ENCODE peak calls at places on chromosome 14, in four cellular contexts. L, W, K and C are unnamed samples.

GRCh38 chr14:20855652-20856291 is 35.4 kb upstream of the RNASE3 start:
- DNase-seq in K (peak; percentile 79), W (peak; percentile 21), L (peak; percentile 75), C (peak; percentile 71)

GRCh38 chr14:99118946-99119345 is 153.1 kb downstream of the BCL11B start:
- DNase-seq in W (no peak), L (no peak), K (no peak), C (no peak)

GRCh38 chr14:93859957-93860356 is 67.2 kb upstream of the FAM181A start:
- DNase-seq in K (no peak), L (no peak), W (no peak), C (peak; percentile 21)

GRCh38 chr14:62844546-62844945 is 200.7 kb downstream of the KCNH5 start:
- DNase-seq in K (no peak), L (no peak), W (no peak), C (no peak)

GRCh38 chr14:76330411-76331327 is 45.3 kb upstream of the ESRRB start:
- DNase-seq in W (no peak), K (no peak), L (no peak), C (no peak)

GRCh38 chr14:105088812-105089745 is 23.8 kb upstream of the GPR132 start:
- DNase-seq in L (no peak), W (no peak), K (no peak), C (no peak)

GRCh38 chr14:99989032-99989431 is 76.2 kb upstream of the EVL start:
- DNase-seq in W (no peak), K (no peak), L (no peak), C (no peak)

GRCh38 chr14:99350751-99351150 is 78.8 kb upstream of the BCL11B start:
- DNase-seq in W (no peak), L (no peak), K (no peak), C (no peak)

GRCh38 chr14:96272777-96273471 is 16.9 kb downstream of the BDKRB1 start:
- DNase-seq in W (no peak), K (no peak), L (no peak), C (no peak)

GRCh38 chr14:104280902-104281767 is 142.7 kb downstream of the KIF26A start:
- DNase-seq in K (no peak), L (no peak), W (no peak), C (no peak)

GRCh38 chr14:71749613-71750238 is 182.5 kb upstream of the RGS6 start:
- DNase-seq in L (no peak), K (no peak), W (no peak), C (no peak)

GRCh38 chr14:89027097-89027740 is 202.8 kb downstream of the TTC8 start:
- DNase-seq in W (no peak), L (peak; percentile 72), K (peak; percentile 21), C (peak; percentile 85)

DNA sequence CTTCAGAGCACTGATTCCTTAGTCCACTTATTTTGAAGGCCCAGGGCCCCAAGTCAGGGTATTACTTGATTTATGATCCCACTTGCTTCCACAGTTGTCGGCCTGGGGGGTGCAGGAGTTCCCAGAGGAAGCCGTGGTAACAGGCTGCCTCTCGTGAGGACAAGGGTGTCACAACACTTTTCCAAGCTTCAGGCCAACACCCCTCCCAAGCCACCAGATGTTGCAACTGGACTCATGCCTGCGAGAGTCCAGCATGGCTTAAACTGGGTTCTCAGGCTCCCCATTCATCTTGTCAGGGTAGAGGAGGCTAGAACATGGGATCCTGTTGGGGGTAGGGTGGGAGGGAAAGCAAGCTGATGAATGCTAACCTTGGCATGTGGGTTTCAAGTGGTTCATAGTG is 56.1 kb downstream of the BMP4 start:
- DNase-seq in L (no peak), W (no peak), K (no peak), C (no peak)
- TF ChIP-seq FOXM1 in L (no peak), W (no peak), K (no peak), C (no peak)

DNA sequence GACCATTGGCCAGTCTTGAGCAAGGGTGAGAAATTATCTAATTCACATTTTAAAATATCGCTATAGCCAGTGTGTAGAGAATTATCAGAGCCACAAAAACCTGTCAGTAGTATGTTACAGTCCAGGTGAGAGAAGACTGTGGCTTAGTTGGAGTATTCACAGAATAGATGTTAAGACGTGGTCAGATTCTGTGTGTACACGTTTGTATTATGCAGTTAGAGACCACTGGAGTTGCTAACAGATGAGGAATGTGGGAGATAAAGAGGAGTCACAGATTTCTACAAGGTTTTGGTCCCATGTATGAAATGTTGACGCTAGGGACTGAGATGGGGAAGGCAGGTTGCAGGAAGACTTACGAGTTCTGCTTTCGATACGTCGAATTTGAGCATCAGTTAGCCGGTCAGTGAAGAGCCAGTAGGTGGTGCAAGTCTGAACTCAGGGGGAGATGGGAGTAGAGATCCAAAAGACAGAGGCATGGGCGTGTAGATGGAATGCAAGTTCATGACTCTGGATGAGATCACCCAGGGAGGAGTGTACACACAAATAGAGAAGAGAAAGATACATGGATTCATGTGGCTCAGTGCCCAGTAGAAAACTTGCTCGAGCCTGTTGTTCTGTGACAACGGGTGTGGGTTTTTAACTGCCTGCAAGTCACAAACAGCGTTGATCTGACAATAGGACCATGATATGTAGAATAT is 114.8 kb upstream of the FLRT2 start:
- DNase-seq in W (no peak), L (no peak), K (peak; percentile 64), C (peak; percentile 6)
- TF ChIP-seq TARDBP in W (no peak), L (no peak), K (no peak), C (no peak)

GRCh38 chr14:28407931-28408330 is 358.7 kb upstream of the FOXG1 start:
- DNase-seq in W (no peak), L (no peak), K (no peak), C (no peak)
- TF ChIP-seq FOXM1 in W (no peak), L (no peak), K (no peak), C (no peak)

DNA sequence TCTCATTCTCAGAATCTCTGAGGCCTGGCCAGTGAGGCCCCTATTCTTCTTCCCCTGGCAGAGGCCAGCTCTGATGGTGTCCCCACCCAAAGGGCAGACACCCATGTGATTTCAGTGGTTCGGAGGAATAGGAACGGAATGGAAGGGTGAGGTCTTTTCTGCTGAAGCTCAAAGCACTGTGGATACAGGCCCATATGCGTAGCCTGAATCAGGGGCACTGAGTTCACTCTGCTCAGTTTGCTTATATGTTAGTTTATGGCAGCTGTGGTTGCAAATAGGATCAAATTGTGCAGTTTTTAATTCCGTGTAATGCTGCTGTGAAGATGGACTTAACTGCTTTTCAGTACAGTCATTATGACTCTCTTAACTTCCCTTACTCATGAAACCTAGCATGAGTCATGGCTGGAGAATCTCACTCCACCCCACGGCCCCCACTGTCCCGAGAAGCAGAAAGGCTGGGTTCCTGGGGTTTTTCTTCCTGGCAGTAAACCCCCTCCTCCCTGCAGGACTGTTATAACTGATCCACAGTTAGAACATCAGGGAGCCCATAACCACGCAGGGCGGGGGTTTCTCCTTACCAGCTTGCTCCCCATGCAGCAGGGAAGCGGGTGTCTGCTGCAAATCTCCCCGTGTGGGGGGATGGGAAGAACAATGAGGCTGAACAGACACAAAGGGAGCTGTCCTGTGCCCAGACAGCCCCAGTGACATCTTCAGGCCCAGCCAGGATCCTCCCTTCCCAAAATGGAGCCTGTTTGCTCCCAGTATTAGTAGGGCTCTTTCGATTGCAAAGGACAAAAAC is 122.7 kb downstream of the SLC38A6 start:
- DNase-seq in W (no peak), K (peak; percentile 78), L (peak; percentile 84), C (peak; percentile 33)
- TF ChIP-seq TARDBP in W (no peak), K (no peak), L (no peak), C (no peak)

GRCh38 chr14:50335389-50335788 is 23.3 kb downstream of the DMAC2L start:
- DNase-seq in K (peak; percentile 13), L (no peak), W (no peak), C (peak; percentile 70)
- TF ChIP-seq FOXM1 in K (no peak), L (no peak), W (no peak), C (no peak)

DNA sequence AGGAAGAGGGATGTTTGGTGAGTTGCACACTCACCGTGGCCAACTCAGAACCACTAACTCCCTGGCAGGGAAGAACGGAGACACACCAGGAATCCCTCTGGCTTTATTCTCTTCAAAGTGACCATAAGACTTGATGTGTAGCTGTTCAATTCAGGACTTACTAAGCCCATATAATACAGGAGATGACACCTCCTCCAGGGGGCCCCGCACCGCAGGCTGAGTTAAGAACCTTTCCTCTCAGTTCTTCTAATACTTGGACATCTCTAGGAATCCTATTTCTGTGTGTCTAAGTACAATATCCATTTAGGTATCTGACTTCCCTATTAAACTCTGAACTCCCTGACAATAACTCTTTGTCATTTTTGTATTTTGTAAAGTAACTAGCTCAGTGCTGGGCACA is 49.5 kb downstream of the DCAF4 start:
- DNase-seq in W (no peak), L (peak; percentile 19), K (peak; percentile 4), C (no peak)
- TF ChIP-seq TARDBP in W (no peak), L (no peak), K (no peak), C (no peak)

GRCh38 chr14:60981626-60982455 is 796 bp downstream of the SLC38A6 start:
- DNase-seq in K (peak; percentile 45), L (peak; percentile 50), W (peak; percentile 5), C (peak; percentile 10)
- TF ChIP-seq FOXM1 in K (no peak), L (no peak), W (no peak), C (no peak)